ENCODE peak calls at places on chromosome 11, in six cellular contexts. L is HL-60, T is RWPE1, P is esophagus squamous epithelium, M is OCI-LY7, B is mesothelial cell of epicardium. S is an unnamed sample.

GRCh38 chr11:128291835-128292234 is 295.5 kb downstream of the ETS1 start:
- DNase-seq in M (peak; percentile 32), T (no peak), P (no peak), B (no peak), L (no peak), S (peak; percentile 37)

GRCh38 chr11:25769287-25769686 is 562.6 kb upstream of the ANO3 start:
- DNase-seq in M (no peak), L (no peak), P (no peak), B (no peak), T (peak; percentile 25), S (no peak)

GRCh38 chr11:6599449-6599848 is 4.0 kb downstream of the RRP8 start:
- DNase-seq in B (no peak), L (no peak), M (no peak), T (no peak), P (no peak), S (no peak)

GRCh38 chr11:117915672-117916235 is 13.4 kb downstream of the TMPRSS13 start:
- DNase-seq in L (no peak), B (peak; percentile 32), P (no peak), M (no peak), T (no peak), S (no peak)

GRCh38 chr11:12066799-12067508 is 43.4 kb upstream of the MICAL2 start:
- DNase-seq in B (no peak), T (no peak), M (no peak), L (peak; percentile 86), P (no peak), S (no peak)

GRCh38 chr11:72069787-72070251 is 10.5 kb downstream of the NUMA1 start:
- DNase-seq in T (peak; percentile 69), P (no peak), L (peak; percentile 75), M (no peak), B (no peak), S (no peak)

GRCh38 chr11:4626207-4627105 is 10.8 kb upstream of the OR51D1 start:
- DNase-seq in L (peak; percentile 75), B (peak; percentile 62), T (peak; percentile 44), P (no peak), M (peak; percentile 82), S (no peak)

GRCh38 chr11:114250993-114251796 is 45.0 kb upstream of the NNMT start:
- DNase-seq in L (no peak), P (no peak), T (no peak), M (no peak), B (no peak), S (no peak)

GRCh38 chr11:32809313-32809712 is 14.9 kb upstream of the CCDC73 start:
- DNase-seq in B (peak; percentile 71), P (no peak), M (peak; percentile 62), L (peak; percentile 83), T (peak; percentile 70), S (no peak)

GRCh38 chr11:122103366-122103765 is 12.6 kb downstream of the BLID start:
- DNase-seq in B (no peak), L (no peak), M (no peak), P (no peak), T (peak; percentile 30), S (no peak)

GRCh38 chr11:116800610-116801009 is 8.9 kb upstream of the APOA5 start:
- DNase-seq in M (no peak), B (no peak), P (no peak), L (no peak), T (no peak), S (no peak)

GRCh38 chr11:35478411-35479139 is 46.8 kb downstream of the PAMR1 start:
- DNase-seq in M (no peak), T (no peak), P (no peak), L (no peak), B (no peak), S (no peak)

GRCh38 chr11:66974724-66975402 is at the start of gene C11orf86:
- DNase-seq in L (no peak), B (no peak), T (no peak), M (no peak), P (no peak), S (no peak)

GRCh38 chr11:70544774-70545625 is 146.7 kb downstream of the CTTN start:
- DNase-seq in B (no peak), T (no peak), M (no peak), P (no peak), L (no peak), S (no peak)

GRCh38 chr11:67640021-67640757 is 626 bp upstream of the TBX10 start:
- DNase-seq in B (peak; percentile 71), T (peak; percentile 12), L (peak; percentile 73), P (no peak), M (peak; percentile 82), S (no peak)

GRCh38 chr11:113856966-113857759 is 18.2 kb downstream of the USP28 start:
- DNase-seq in P (no peak), L (no peak), B (no peak), M (no peak), T (no peak), S (no peak)

GRCh38 chr11:65187971-65188461 is 6.3 kb downstream of the CAPN1 start:
- DNase-seq in P (no peak), B (no peak), L (no peak), T (no peak), M (no peak), S (no peak)

GRCh38 chr11:127451852-127452251 is 451.3 kb upstream of the KIRREL3 start:
- DNase-seq in T (no peak), M (no peak), P (no peak), B (no peak), L (no peak), S (no peak)

GRCh38 chr11:78218707-78219492 is 30.2 kb downstream of the USP35 start:
- DNase-seq in L (no peak), B (no peak), P (no peak), T (no peak), M (no peak), S (no peak)

GRCh38 chr11:64970731-64971151 is 1.2 kb downstream of the MAJIN start:
- DNase-seq in B (no peak), L (no peak), P (no peak), M (peak; percentile 24), T (peak; percentile 89), S (no peak)

GRCh38 chr11:118634435-118635236 is 27.2 kb downstream of the PHLDB1 start:
- DNase-seq in M (no peak), L (peak; percentile 38), B (peak; percentile 86), T (peak; percentile 73), P (no peak), S (no peak)

GRCh38 chr11:75184757-75185156 is 33.9 kb downstream of the SLCO2B1 start:
- DNase-seq in B (no peak), L (no peak), T (no peak), M (no peak), P (no peak), S (no peak)

GRCh38 chr11:57167125-57167839 is 14.5 kb upstream of the LRRC55 start:
- DNase-seq in L (no peak), P (no peak), T (no peak), M (no peak), B (no peak), S (no peak)

GRCh38 chr11:72751293-72752087 is 718 bp downstream of the ARAP1 start:
- DNase-seq in B (no peak), L (no peak), M (peak; percentile 28), T (no peak), P (no peak), S (no peak)

GRCh38 chr11:115886111-115886733 is 382.0 kb upstream of the CADM1 start:
- DNase-seq in L (no peak), T (no peak), M (no peak), P (no peak), B (no peak), S (no peak)

GRCh38 chr11:130601141-130601540 is 152.7 kb downstream of the ADAMTS15 start:
- DNase-seq in B (no peak), P (no peak), T (no peak), M (no peak), L (no peak), S (no peak)

GRCh38 chr11:115313224-115313838 is 190.9 kb downstream of the CADM1 start:
- DNase-seq in T (no peak), M (no peak), L (no peak), P (no peak), B (no peak), S (no peak)

GRCh38 chr11:117663826-117664225 is 133.2 kb downstream of the DSCAML1 start:
- DNase-seq in M (no peak), T (no peak), P (no peak), L (no peak), B (no peak), S (no peak)

GRCh38 chr11:130776044-130776390 is 140.3 kb downstream of the SNX19 start:
- DNase-seq in T (no peak), B (no peak), P (no peak), L (no peak), M (no peak), S (no peak)

GRCh38 chr11:119993732-119994131 is 144.2 kb downstream of the TRIM29 start:
- DNase-seq in M (no peak), L (no peak), B (no peak), P (no peak), T (peak; percentile 51), S (no peak)

GRCh38 chr11:119996556-119996955 is 141.4 kb downstream of the TRIM29 start:
- DNase-seq in T (no peak), M (no peak), B (no peak), L (no peak), P (no peak), S (no peak)

GRCh38 chr11:119999220-119999619 is 138.7 kb downstream of the TRIM29 start:
- DNase-seq in B (no peak), M (peak; percentile 13), L (peak; percentile 13), T (peak; percentile 23), P (no peak), S (no peak)

GRCh38 chr11:119992171-119993051 is 145.5 kb downstream of the TRIM29 start:
- DNase-seq in M (no peak), B (no peak), L (no peak), T (no peak), P (no peak), S (no peak)

GRCh38 chr11:119995730-119996491 is 142.0 kb downstream of the TRIM29 start:
- DNase-seq in M (no peak), B (no peak), P (no peak), T (no peak), L (no peak), S (no peak)
- TF ChIP-seq CTCF in M (no peak), B (peak; percentile 37), P (peak; percentile 24), T (no peak), L (no peak), S (no peak)

GRCh38 chr11:77049081-77049480 is 14.9 kb downstream of the B3GNT6 start:
- DNase-seq in T (no peak), M (no peak), L (no peak), P (no peak), B (no peak), S (no peak)
- TF ChIP-seq CTCF in T (no peak), M (no peak), L (no peak), P (no peak), B (no peak), S (no peak)

GRCh38 chr11:59523541-59523940 is 12.2 kb downstream of the OR4D9 start:
- DNase-seq in L (no peak), B (no peak), T (no peak), M (no peak), P (no peak), S (no peak)
- TF ChIP-seq CTCF in L (no peak), B (no peak), T (no peak), M (peak; percentile 16), P (no peak), S (no peak)

GRCh38 chr11:2150206-2150847 is 10.7 kb downstream of the INS start:
- DNase-seq in B (no peak), M (peak; percentile 13), L (no peak), P (no peak), T (no peak), S (no peak)
- TF ChIP-seq CTCF in B (peak; percentile 40), M (peak; percentile 48), L (no peak), P (peak; percentile 43), T (peak; percentile 55), S (no peak)

S was measured in activated B cell treated with CpG ODN at 0.5 μM for 24 hours.